ENCODE peak calls at places on chromosomes 13 and 19, in four cellular contexts. Q, Y, I and P are unnamed samples.

GRCh38 chr13:33348366-33348765 is 62.8 kb upstream of the STARD13 start:
- DNase-seq in Y (peak), I (no peak), Q (no peak), P (no peak)

GRCh38 chr13:106566682-106567420 is 1.1 kb downstream of the ARGLU1 start:
- DNase-seq in Q (no peak), Y (peak), I (no peak), P (no peak)

GRCh38 chr19:30690935-30691505 is 318.8 kb downstream of the ZNF536 start:
- DNase-seq in I (no peak), Y (no peak), Q (no peak), P (no peak)

GRCh38 chr13:30234763-30235162 is 72.6 kb downstream of the KATNAL1 start:
- DNase-seq in Q (no peak), Y (no peak), I (no peak), P (no peak)

GRCh38 chr13:68056816-68057710 is 826.9 kb upstream of the PCDH9 start:
- DNase-seq in Y (peak), Q (no peak), I (no peak), P (no peak)

GRCh38 chr13:77274126-77274525 is 52.8 kb downstream of the MYCBP2 start:
- DNase-seq in I (no peak), Y (no peak), Q (no peak), P (no peak)

GRCh38 chr13:21672811-21673591 is 2.1 kb downstream of the FGF9 start:
- DNase-seq in Q (no peak), Y (no peak), I (no peak), P (no peak)

GRCh38 chr19:16095071-16095571 is 16.6 kb upstream of the RAB8A start:
- DNase-seq in Y (no peak), I (no peak), Q (no peak), P (no peak)

GRCh38 chr19:16375157-16375935 is 50.7 kb downstream of the KLF2 start:
- DNase-seq in I (no peak), Q (no peak), Y (no peak), P (no peak)

GRCh38 chr13:29582171-29582570 is 13.3 kb downstream of the SLC7A1 start:
- DNase-seq in Y (no peak), I (no peak), Q (no peak), P (no peak)

GRCh38 chr19:30719991-30720329 is 347.8 kb downstream of the ZNF536 start:
- DNase-seq in I (no peak), Q (peak), Y (peak), P (no peak)

GRCh38 chr13:85974604-85975366 is 175.6 kb upstream of the SLITRK6 start:
- DNase-seq in Q (no peak), Y (no peak), I (no peak), P (no peak)

GRCh38 chr19:10815969-10816635 is 19.9 kb downstream of the TMED1 start:
- DNase-seq in Y (no peak), Q (no peak), I (no peak), P (no peak)

GRCh38 chr19:50178859-50179537 is 15.9 kb upstream of the IZUMO2 start:
- DNase-seq in I (no peak), Q (no peak), Y (no peak), P (no peak)

GRCh38 chr19:31543456-31543855 is 194.2 kb upstream of the TSHZ3 start:
- DNase-seq in Y (no peak), I (peak), Q (no peak), P (peak)

GRCh38 chr19:46716013-46716671 is 772 bp downstream of the PRKD2 start:
- DNase-seq in I (no peak), Q (peak), Y (peak), P (no peak)

GRCh38 chr13:46383383-46383782 is 3.7 kb downstream of the RUBCNL start:
- DNase-seq in I (no peak), Y (no peak), Q (no peak), P (no peak)

GRCh38 chr13:46386996-46387851 is at the start of gene RUBCNL:
- DNase-seq in I (peak), Q (peak), Y (peak), P (no peak)

GRCh38 chr13:46386426-46386995 is 541 bp downstream of the RUBCNL start:
- DNase-seq in I (peak), Y (no peak), Q (peak), P (no peak)

GRCh38 chr13:46388308-46388707 is 1.3 kb upstream of the RUBCNL start:
- DNase-seq in Y (no peak), Q (no peak), I (no peak), P (no peak)

GRCh38 chr13:46385946-46386345 is 1.1 kb downstream of the RUBCNL start:
- DNase-seq in Q (no peak), Y (no peak), I (no peak), P (no peak)
- H3K4me3 ChIP-seq in Q (peak), Y (no peak), I (peak), P (peak)

GRCh38 chr19:43315851-43316250 is 37.6 kb upstream of the CD177 start:
- DNase-seq in Y (no peak), Q (peak), I (peak), P (no peak)
- TF ChIP-seq POLR2A in Y (no peak), Q (no peak), I (no peak), P (no peak)

DNA sequence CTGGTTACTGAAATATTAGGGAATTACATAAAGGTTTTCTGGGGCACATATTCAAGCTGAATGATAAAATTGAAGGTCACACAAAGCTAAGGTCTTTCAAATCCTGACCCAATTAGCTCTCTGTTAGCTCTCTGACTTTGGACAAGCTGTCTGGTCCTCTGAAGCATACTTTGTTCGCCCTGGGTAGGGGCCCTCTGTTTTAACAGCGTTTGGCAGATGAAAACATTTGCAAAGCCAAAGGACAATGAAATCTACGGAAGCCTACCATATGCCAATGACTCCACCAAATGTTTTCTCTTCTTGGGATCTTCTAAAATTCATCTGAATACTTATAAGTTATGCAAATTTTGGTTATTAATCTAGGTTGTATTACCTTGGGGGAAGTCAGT is 14.5 kb upstream of the GJA3 start:
- DNase-seq in Y (no peak), I (no peak), Q (no peak), P (no peak)
- H3K27ac ChIP-seq in Y (no peak), I (peak), Q (no peak), P (no peak)

GRCh38 chr19:13797058-13797440 is 1.8 kb downstream of the ZSWIM4 start:
- DNase-seq in Q (no peak), I (no peak), Y (no peak), P (no peak)
- H3K4me3 ChIP-seq in Q (no peak), I (no peak), Y (no peak), P (peak)

DNA sequence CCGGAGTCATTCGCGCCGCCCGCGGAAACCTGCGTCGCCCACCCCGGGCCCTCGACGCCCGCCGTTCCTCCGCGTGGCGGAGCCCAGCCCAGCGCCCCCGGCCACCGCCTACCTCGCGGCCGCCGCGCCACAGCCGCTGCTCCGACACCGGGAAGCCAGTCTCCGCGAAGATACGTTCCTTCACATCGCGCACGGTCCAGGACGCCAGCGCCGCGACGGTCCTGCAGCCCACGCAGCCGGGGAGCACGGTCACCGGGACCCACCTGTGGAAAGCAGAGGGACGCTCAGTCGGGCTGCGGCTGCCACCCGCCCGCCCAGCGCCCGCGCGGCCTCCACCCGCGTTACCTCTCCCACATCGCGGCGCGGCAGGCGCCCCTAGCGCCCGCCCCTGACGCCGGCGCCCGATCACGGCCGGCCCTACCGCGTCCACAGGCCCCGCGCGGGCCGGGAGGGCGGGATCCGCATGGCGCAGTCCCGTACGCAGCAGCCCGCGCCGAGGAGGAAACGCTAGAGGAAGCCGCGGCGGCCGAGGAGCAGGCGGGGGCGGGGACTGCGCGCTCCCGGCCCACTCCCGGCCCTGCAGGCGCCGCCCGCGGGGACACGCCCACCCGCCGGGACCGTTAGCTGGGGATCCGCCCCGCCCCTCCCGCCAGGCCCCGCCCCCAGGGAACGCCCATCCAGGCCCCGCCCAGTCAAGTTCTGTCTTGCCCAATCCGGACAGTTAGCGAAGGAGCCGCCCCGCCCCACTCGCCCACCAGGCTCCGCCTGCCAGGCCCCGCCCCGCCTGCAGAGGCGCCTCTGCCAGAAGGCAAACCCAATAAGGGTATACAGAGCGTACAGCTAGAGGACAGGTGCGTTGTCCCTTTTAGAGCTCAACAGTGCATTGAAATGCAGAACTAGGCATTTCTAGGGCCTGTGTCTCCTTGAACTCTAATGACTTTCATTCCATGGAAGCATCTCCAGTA is 58.2 kb downstream of the SACS start:
- DNase-seq in I (peak), Q (peak), Y (peak), P (no peak)
- TF ChIP-seq POLR2A in I (no peak), Q (no peak), Y (peak), P (peak)

GRCh38 chr19:57558525-57558924 is 1.1 kb downstream of the ZNF550 start:
- DNase-seq in I (no peak), Q (no peak), Y (no peak), P (no peak)

GRCh38 chr19:57563547-57563946 is 3.9 kb upstream of the ZNF550 start:
- DNase-seq in I (no peak), Q (no peak), Y (no peak), P (no peak)

GRCh38 chr19:57559404-57560025 is at the start of gene ZNF550:
- DNase-seq in Y (peak), Q (peak), I (peak), P (no peak)

GRCh38 chr19:57559008-57559403 is 657 bp downstream of the ZNF550 start:
- DNase-seq in Q (no peak), Y (peak), I (no peak), P (no peak)

DNA sequence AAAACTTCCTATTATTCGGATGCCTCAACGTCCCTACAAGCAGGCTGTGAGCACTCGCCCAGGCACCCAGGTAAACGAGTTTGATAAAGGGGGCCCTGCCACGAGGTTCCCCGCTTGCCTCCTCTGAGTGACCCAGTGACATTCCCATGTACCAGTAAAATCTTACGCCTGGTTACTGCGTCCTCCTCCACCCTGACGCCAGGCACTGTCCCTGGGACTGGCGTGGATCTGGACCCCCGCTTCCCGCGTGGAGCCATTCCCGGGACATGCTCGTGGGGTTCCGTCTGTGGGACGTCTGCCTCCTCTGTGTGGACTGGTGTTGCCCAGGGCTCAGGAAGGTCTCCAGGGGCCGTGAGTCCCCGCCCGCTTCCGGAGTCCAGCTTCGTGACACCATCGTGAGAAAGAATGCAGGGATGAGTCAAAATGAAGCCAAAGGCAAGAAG is 407 bp upstream of the ZNF550 start:
- DNase-seq in Q (no peak), I (peak), Y (peak), P (no peak)
- H3K27ac ChIP-seq in Q (no peak), I (peak), Y (no peak), P (peak)

GRCh38 chr13:112670118-112670517 is 19.7 kb upstream of the ATP11A start:
- DNase-seq in I (no peak), Q (no peak), Y (no peak), P (no peak)
- H3K4me3 ChIP-seq in I (no peak), Q (no peak), Y (no peak), P (no peak)